ENCODE peak calls at places on chromosomes 4 and X, in nine cellular contexts. E is left lung; S is uterus; Q is CD8-positive, alpha-beta T cell; X is endothelial cell; L is fibroblast of mammary gland; V is GM12865; Z is cardiac fibroblast; A is BJ. W is an unnamed sample.

GRCh38 chr4:184288451-184289178 is 70.9 kb upstream of the ENPP6 start:
- DNase-seq in E (no peak), S (no peak), Q (no peak), X (no peak), L (no peak), V (peak), Z (no peak), A (no peak), W (no peak)

GRCh38 chrX:57137481-57137880 is 284 bp upstream of the SPIN2A start:
- DNase-seq in E (no peak), S (no peak), Q (no peak), X (no peak), L (peak), V (no peak), Z (peak), A (no peak), W (no peak)

GRCh38 chr4:155722816-155723499 is 35.9 kb upstream of the GUCY1B1 start:
- DNase-seq in E (no peak), S (no peak), Q (no peak), X (no peak), L (peak), V (no peak), Z (peak), A (no peak), W (peak)

GRCh38 chrX:1281511-1281910 is 12.9 kb downstream of the CSF2RA start:
- DNase-seq in E (no peak), S (no peak), Q (no peak), X (no peak), L (peak), V (no peak), Z (peak), A (peak), W (no peak)

GRCh38 chr4:8583655-8584025 is 3.4 kb downstream of the GPR78 start:
- DNase-seq in E (no peak), S (no peak), Q (no peak), X (no peak), L (no peak), V (no peak), Z (no peak), A (no peak), W (no peak)

GRCh38 chr4:967113-968104 is 6.0 kb downstream of the DGKQ start:
- DNase-seq in E (no peak), S (no peak), Q (no peak), X (no peak), L (no peak), V (no peak), Z (no peak), A (no peak), W (no peak)

GRCh38 chr4:136750898-136751297 is 781.4 kb downstream of the PCDH18 start:
- DNase-seq in E (no peak), S (no peak), Q (no peak), X (no peak), L (peak), V (no peak), Z (peak), A (no peak), W (no peak)

GRCh38 chrX:9642270-9642995 is 123.2 kb downstream of the GPR143 start:
- DNase-seq in E (no peak), S (no peak), Q (no peak), X (no peak), L (no peak), V (no peak), Z (no peak), A (no peak), W (no peak)

GRCh38 chr4:156298230-156298629 is 344.6 kb upstream of the CTSO start:
- DNase-seq in E (no peak), S (peak), Q (no peak), X (peak), L (peak), V (no peak), Z (peak), A (peak), W (peak)

GRCh38 chrX:10111364-10112148 is 45.2 kb upstream of the CLCN4 start:
- DNase-seq in E (no peak), S (no peak), Q (peak), X (no peak), L (no peak), V (peak), Z (peak), A (no peak), W (no peak)

GRCh38 chr4:109658871-109659410 is 44.3 kb downstream of the CASP6 start:
- DNase-seq in E (no peak), S (no peak), Q (no peak), X (no peak), L (peak), V (no peak), Z (peak), A (no peak), W (no peak)

GRCh38 chr4:2647403-2648158 is 108.6 kb downstream of the TNIP2 start:
- DNase-seq in E (no peak), S (no peak), Q (no peak), X (no peak), L (no peak), V (no peak), Z (no peak), A (no peak), W (no peak)

GRCh38 chrX:53479295-53479694 is 45.1 kb upstream of the HSD17B10 start:
- DNase-seq in E (no peak), S (no peak), Q (no peak), X (no peak), L (no peak), V (peak), Z (no peak), A (no peak), W (no peak)

GRCh38 chr4:186772936-186773335 is 49.3 kb upstream of the FAT1 start:
- DNase-seq in E (no peak), S (no peak), Q (no peak), X (no peak), L (no peak), V (no peak), Z (peak), A (no peak), W (no peak)

GRCh38 chr4:138090145-138090917 is 151.8 kb downstream of the SLC7A11 start:
- DNase-seq in E (no peak), S (peak), Q (no peak), X (peak), L (peak), V (peak), Z (peak), A (peak), W (peak)

GRCh38 chr4:37478151-37478550 is 208.0 kb downstream of the RELL1 start:
- DNase-seq in E (no peak), S (no peak), Q (no peak), X (no peak), L (no peak), V (no peak), Z (no peak), A (no peak), W (no peak)

GRCh38 chr4:17932041-17932440 is 89.5 kb downstream of the LCORL start:
- DNase-seq in E (no peak), S (no peak), Q (no peak), X (no peak), L (peak), V (no peak), Z (no peak), A (no peak), W (no peak)

GRCh38 chr4:36235306-36235705 is 9.0 kb downstream of the ARAP2 start:
- DNase-seq in E (no peak), S (no peak), Q (no peak), X (no peak), L (no peak), V (no peak), Z (no peak), A (no peak), W (no peak)

GRCh38 chr4:86848136-86848535 is 1.0 kb downstream of the SLC10A6 start:
- DNase-seq in E (no peak), S (no peak), Q (no peak), X (no peak), L (no peak), V (no peak), Z (peak), A (peak), W (no peak)

GRCh38 chrX:69616520-69617203 is 749 bp downstream of the EDA start:
- DNase-seq in E (peak), S (peak), Q (no peak), X (peak), L (no peak), V (no peak), Z (no peak), A (no peak), W (no peak)

GRCh38 chr4:108166441-108167315 is 2.1 kb downstream of the LEF1 start:
- DNase-seq in E (no peak), S (no peak), Q (peak), X (peak), L (peak), V (peak), Z (no peak), A (no peak), W (no peak)

GRCh38 chrX:63932006-63932405 is 147.0 kb upstream of the ARHGEF9 start:
- DNase-seq in E (no peak), S (no peak), Q (no peak), X (no peak), L (no peak), V (no peak), Z (no peak), A (no peak), W (no peak)

GRCh38 chrX:7252013-7252610 is 104.2 kb upstream of the PUDP start:
- DNase-seq in E (peak), S (no peak), Q (no peak), X (no peak), L (no peak), V (peak), Z (no peak), A (no peak), W (no peak)

GRCh38 chrX:130125090-130125489 is 14.8 kb upstream of the ELF4 start:
- DNase-seq in E (no peak), S (peak), Q (no peak), X (no peak), L (peak), V (no peak), Z (no peak), A (no peak), W (peak)

GRCh38 chr4:95388911-95389310 is 159.9 kb downstream of the UNC5C start:
- DNase-seq in E (no peak), S (no peak), Q (no peak), X (no peak), L (no peak), V (no peak), Z (no peak), A (no peak), W (no peak)

GRCh38 chrX:131366387-131366786 is 77.3 kb upstream of the IGSF1 start:
- DNase-seq in E (no peak), S (no peak), Q (no peak), X (no peak), L (no peak), V (peak), Z (no peak), A (no peak), W (no peak)

GRCh38 chr4:77308843-77309242 is 151.8 kb downstream of the CCNG2 start:
- DNase-seq in E (no peak), S (no peak), Q (no peak), X (no peak), L (peak), V (peak), Z (peak), A (no peak), W (no peak)

GRCh38 chrX:18944482-18944881 is 39.4 kb downstream of the PHKA2 start:
- DNase-seq in E (no peak), S (no peak), Q (no peak), X (no peak), L (no peak), V (no peak), Z (no peak), A (no peak), W (no peak)

GRCh38 chr4:56183344-56183959 is 203.8 kb downstream of the AASDH start:
- DNase-seq in E (no peak), S (no peak), Q (no peak), X (no peak), L (no peak), V (peak), Z (no peak), A (no peak), W (no peak)

GRCh38 chrX:118552501-118552900 is 56.9 kb downstream of the DOCK11 start:
- DNase-seq in E (peak), S (no peak), Q (no peak), X (no peak), L (peak), V (no peak), Z (peak), A (no peak), W (peak)

GRCh38 chrX:154836163-154836562 is 1.7 kb upstream of the SMIM9 start:
- DNase-seq in E (no peak), S (no peak), Q (no peak), X (no peak), L (no peak), V (no peak), Z (no peak), A (no peak), W (no peak)

GRCh38 chrX:154840856-154841255 is 6.4 kb upstream of the SMIM9 start:
- DNase-seq in E (no peak), S (no peak), Q (no peak), X (no peak), L (peak), V (peak), Z (peak), A (peak), W (peak)
- TF ChIP-seq CTCF in E (peak), S (no peak), Q (peak), X (peak), L (peak), V (peak), Z (peak), A (peak), W (peak)

GRCh38 chr4:128424524-128425195 is 137.0 kb upstream of the PGRMC2 start:
- DNase-seq in E (no peak), S (no peak), Q (no peak), X (no peak), L (peak), V (no peak), Z (peak), A (no peak), W (peak)

GRCh38 chr4:128428397-128428796 is 140.8 kb upstream of the PGRMC2 start:
- DNase-seq in E (no peak), S (no peak), Q (no peak), X (no peak), L (no peak), V (no peak), Z (no peak), A (no peak), W (no peak)

GRCh38 chr4:128427832-128428366 is 140.3 kb upstream of the PGRMC2 start:
- DNase-seq in E (peak), S (no peak), Q (no peak), X (no peak), L (peak), V (peak), Z (peak), A (peak), W (peak)
- TF ChIP-seq CTCF in E (peak), S (no peak), Q (no peak), X (no peak), L (peak), V (no peak), Z (peak), A (peak), W (peak)

GRCh38 chr4:71107732-71108131 is 114.3 kb downstream of the DCK start:
- DNase-seq in E (no peak), S (no peak), Q (no peak), X (no peak), L (no peak), V (no peak), Z (no peak), A (no peak), W (no peak)

GRCh38 chr4:71110499-71110898 is 117.0 kb downstream of the DCK start:
- DNase-seq in E (no peak), S (no peak), Q (no peak), X (no peak), L (no peak), V (no peak), Z (no peak), A (no peak), W (no peak)

DNA sequence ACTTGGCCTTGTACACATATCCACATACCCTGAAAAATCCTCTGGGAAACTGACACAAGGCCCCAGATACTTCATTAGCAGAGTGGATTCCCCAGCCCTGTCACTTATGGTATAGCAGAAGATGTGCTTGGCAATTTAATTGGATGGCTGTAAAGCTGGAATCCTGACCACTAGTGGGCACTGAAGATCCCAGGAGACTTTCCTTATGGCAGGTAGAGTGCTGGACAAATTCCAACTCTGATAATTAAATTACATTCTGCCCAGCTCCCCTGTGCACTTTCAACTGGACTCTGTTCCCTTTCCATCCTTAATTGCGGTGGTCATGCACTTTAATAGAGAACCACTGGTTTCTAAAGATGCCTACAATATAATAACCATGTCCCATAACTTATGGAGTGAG is 119.8 kb downstream of the DCK start:
- DNase-seq in E (no peak), S (no peak), Q (no peak), X (no peak), L (no peak), V (no peak), Z (no peak), A (no peak), W (no peak)
- TF ChIP-seq CTCF in E (no peak), S (no peak), Q (no peak), X (no peak), L (peak), V (no peak), Z (peak), A (no peak), W (no peak)

DNA sequence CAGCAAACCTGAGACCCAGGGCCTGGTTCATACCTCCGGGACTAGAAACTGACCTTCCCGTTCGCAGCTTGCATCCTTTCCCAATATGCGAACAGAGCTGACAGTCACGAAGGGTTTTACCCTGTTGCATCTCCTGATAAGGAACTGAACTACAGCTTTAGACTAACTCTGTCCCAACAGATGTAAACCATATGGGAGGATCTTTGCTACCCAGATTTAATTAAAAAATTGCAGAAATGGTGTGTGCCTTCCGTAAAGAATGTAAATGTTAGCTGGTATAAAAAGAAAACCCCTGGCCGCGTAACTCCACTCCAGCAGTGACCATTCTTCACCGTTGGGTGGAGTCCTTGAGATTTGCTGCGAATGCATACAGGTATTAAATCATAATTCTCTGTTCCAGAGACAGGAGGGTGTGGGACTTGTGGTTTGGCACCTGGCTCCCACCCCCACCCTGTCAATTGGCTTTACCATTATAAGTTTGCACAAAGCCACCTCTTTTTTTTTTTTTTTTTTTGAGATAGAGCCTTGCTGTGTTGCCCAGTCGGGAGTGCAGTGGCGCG is 40.6 kb upstream of the SORCS2 start:
- DNase-seq in E (no peak), S (no peak), Q (no peak), X (no peak), L (no peak), V (no peak), Z (no peak), A (no peak), W (no peak)
- TF ChIP-seq CTCF in E (no peak), S (no peak), Q (no peak), X (no peak), L (no peak), V (no peak), Z (peak), A (peak), W (no peak)

GRCh38 chr4:66613591-66613990 is 931.7 kb downstream of the CENPC start:
- DNase-seq in E (no peak), S (no peak), Q (no peak), X (no peak), L (no peak), V (no peak), Z (no peak), A (no peak), W (no peak)

GRCh38 chr4:66606215-66606614 is 935.9 kb upstream of the EPHA5 start:
- DNase-seq in E (no peak), S (no peak), Q (no peak), X (no peak), L (no peak), V (no peak), Z (no peak), A (no peak), W (no peak)

GRCh38 chr4:66606908-66607307 is 936.6 kb upstream of the EPHA5 start:
- DNase-seq in E (no peak), S (no peak), Q (no peak), X (no peak), L (no peak), V (no peak), Z (no peak), A (no peak), W (no peak)

GRCh38 chr4:66604192-66604591 is 933.9 kb upstream of the EPHA5 start:
- DNase-seq in E (no peak), S (no peak), Q (no peak), X (no peak), L (no peak), V (no peak), Z (no peak), A (no peak), W (no peak)

DNA sequence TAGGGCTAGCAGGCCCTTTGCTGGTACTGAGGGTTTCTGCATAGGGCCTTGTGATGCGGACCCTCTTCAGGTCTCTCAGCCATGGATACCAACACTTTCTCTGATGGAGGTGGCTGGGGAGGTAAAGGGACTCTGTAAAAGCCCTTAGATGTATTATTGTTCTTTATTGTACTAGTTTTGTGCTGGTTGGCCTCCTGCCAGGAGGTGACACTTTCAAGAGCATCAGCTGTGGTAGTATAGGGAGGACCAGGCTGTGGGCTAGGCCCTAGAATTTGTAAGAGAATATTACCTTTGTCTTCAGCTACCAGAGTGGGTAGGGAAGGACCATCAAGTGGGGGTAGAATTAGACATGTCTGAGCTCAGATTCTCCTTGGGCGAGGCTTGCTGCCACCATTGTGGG is 936.3 kb downstream of the CENPC start:
- DNase-seq in E (no peak), S (no peak), Q (no peak), X (no peak), L (no peak), V (no peak), Z (no peak), A (no peak), W (no peak)
- TF ChIP-seq CTCF in E (no peak), S (no peak), Q (no peak), X (no peak), L (no peak), V (no peak), Z (no peak), A (no peak), W (no peak)

DNA sequence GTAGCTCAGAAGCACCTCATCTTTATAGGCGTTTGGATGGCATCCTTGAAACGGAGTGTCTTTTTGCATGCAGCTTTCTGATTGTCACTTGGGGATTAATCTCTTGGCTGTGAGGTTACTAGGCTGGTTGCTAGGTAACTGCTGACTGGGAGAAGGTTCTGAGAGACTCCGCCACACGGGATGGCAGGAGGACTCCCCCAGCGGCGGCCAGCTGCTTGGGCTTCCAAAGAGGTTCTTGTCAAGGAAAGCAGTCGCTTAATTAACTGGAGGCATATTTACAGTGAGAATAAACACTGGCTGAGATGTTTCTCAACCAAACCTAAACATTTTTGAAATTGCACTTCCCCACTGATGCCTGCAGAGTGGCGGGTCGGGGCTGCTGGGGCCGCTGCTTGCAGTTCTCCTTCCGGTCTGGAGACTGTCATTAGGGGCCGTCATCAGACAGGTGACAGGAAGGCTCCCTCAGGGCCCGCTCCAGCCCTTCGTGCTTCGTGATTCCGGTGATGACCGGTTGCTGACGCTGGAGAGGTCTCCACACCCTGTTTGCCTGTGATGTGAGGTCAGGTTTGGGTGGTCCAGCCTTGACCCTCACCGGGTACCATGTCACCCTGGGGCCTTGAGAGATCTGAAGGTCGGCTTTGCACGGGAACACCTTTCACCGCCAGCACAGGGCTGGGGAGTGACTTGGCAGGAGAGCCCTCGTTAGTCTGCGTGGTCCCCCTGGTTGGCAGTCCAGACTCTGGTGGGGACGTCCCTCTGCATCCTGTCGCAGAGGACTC is 9.1 kb downstream of the NSG1 start:
- DNase-seq in E (no peak), S (no peak), Q (no peak), X (no peak), L (peak), V (peak), Z (peak), A (no peak), W (no peak)
- TF ChIP-seq CTCF in E (no peak), S (no peak), Q (no peak), X (no peak), L (no peak), V (no peak), Z (no peak), A (no peak), W (no peak)

GRCh38 chr4:13956947-13957346 is 329.4 kb upstream of the BOD1L1 start:
- DNase-seq in E (no peak), S (no peak), Q (no peak), X (no peak), L (no peak), V (no peak), Z (no peak), A (no peak), W (no peak)
- TF ChIP-seq CTCF in E (no peak), S (no peak), Q (no peak), X (no peak), L (no peak), V (no peak), Z (no peak), A (no peak), W (no peak)